ENCODE peak calls at places on chromosomes 5 and 9, in ten cellular contexts. One of them, this sample, is unnamed.

GRCh38 chr9:73402081-73403028 is 250.7 kb downstream of the ANXA1 start:
- DNase-seq in thyroid gland: no peak
- DNase-seq in AG04449: no peak
- DNase-seq in sigmoid colon: no peak
- DNase-seq in MCF 10A: peak
- DNase-seq in heart left ventricle: no peak
- DNase-seq in neural crest cell: no peak
- DNase-seq in GM12865: no peak
- DNase-seq in hepatocyte: no peak
- DNase-seq in foreskin keratinocyte: no peak
- DNase-seq in this sample: no peak

GRCh38 chr5:148615644-148616283 is 38.6 kb downstream of the HTR4 start:
- DNase-seq in neural crest cell: no peak
- DNase-seq in AG04449: no peak
- DNase-seq in MCF 10A: peak
- DNase-seq in foreskin keratinocyte: peak
- DNase-seq in hepatocyte: no peak
- DNase-seq in sigmoid colon: no peak
- DNase-seq in GM12865: no peak
- DNase-seq in heart left ventricle: no peak
- DNase-seq in thyroid gland: no peak
- DNase-seq in this sample: no peak

GRCh38 chr5:14447958-14448881 is 133.4 kb upstream of the OTULINL start:
- DNase-seq in foreskin keratinocyte: no peak
- DNase-seq in MCF 10A: no peak
- DNase-seq in thyroid gland: peak
- DNase-seq in heart left ventricle: peak
- DNase-seq in sigmoid colon: no peak
- DNase-seq in AG04449: no peak
- DNase-seq in hepatocyte: no peak
- DNase-seq in neural crest cell: no peak
- DNase-seq in GM12865: peak
- DNase-seq in this sample: peak

GRCh38 chr5:72248352-72249032 is 71.5 kb downstream of the MRPS27 start:
- DNase-seq in neural crest cell: no peak
- DNase-seq in AG04449: no peak
- DNase-seq in foreskin keratinocyte: peak
- DNase-seq in thyroid gland: peak
- DNase-seq in hepatocyte: peak
- DNase-seq in heart left ventricle: peak
- DNase-seq in sigmoid colon: peak
- DNase-seq in GM12865: no peak
- DNase-seq in MCF 10A: peak
- DNase-seq in this sample: peak

GRCh38 chr5:59799668-59800374 is 93.7 kb downstream of the PDE4D start:
- DNase-seq in neural crest cell: peak
- DNase-seq in AG04449: no peak
- DNase-seq in thyroid gland: no peak
- DNase-seq in GM12865: peak
- DNase-seq in heart left ventricle: peak
- DNase-seq in hepatocyte: peak
- DNase-seq in foreskin keratinocyte: peak
- DNase-seq in sigmoid colon: no peak
- DNase-seq in MCF 10A: peak
- DNase-seq in this sample: no peak

GRCh38 chr5:72760259-72760658 is 56.2 kb upstream of the TNPO1 start:
- DNase-seq in sigmoid colon: no peak
- DNase-seq in hepatocyte: no peak
- DNase-seq in neural crest cell: no peak
- DNase-seq in GM12865: no peak
- DNase-seq in MCF 10A: peak
- DNase-seq in foreskin keratinocyte: peak
- DNase-seq in thyroid gland: no peak
- DNase-seq in AG04449: no peak
- DNase-seq in heart left ventricle: no peak
- DNase-seq in this sample: no peak

GRCh38 chr5:72556351-72557146 is 49.3 kb upstream of the ZNF366 start:
- DNase-seq in sigmoid colon: peak
- DNase-seq in foreskin keratinocyte: peak
- DNase-seq in neural crest cell: peak
- DNase-seq in AG04449: no peak
- DNase-seq in MCF 10A: no peak
- DNase-seq in GM12865: peak
- DNase-seq in thyroid gland: peak
- DNase-seq in heart left ventricle: peak
- DNase-seq in hepatocyte: peak
- DNase-seq in this sample: peak

GRCh38 chr5:158838788-158839187 is 260.9 kb downstream of the EBF1 start:
- DNase-seq in hepatocyte: no peak
- DNase-seq in heart left ventricle: no peak
- DNase-seq in foreskin keratinocyte: no peak
- DNase-seq in thyroid gland: no peak
- DNase-seq in neural crest cell: no peak
- DNase-seq in AG04449: no peak
- DNase-seq in sigmoid colon: no peak
- DNase-seq in MCF 10A: no peak
- DNase-seq in GM12865: no peak
- DNase-seq in this sample: no peak

GRCh38 chr5:115549154-115549553 is 4.6 kb upstream of the FEM1C start:
- DNase-seq in MCF 10A: peak
- DNase-seq in thyroid gland: no peak
- DNase-seq in sigmoid colon: no peak
- DNase-seq in hepatocyte: peak
- DNase-seq in GM12865: peak
- DNase-seq in AG04449: no peak
- DNase-seq in neural crest cell: no peak
- DNase-seq in foreskin keratinocyte: no peak
- DNase-seq in heart left ventricle: no peak
- DNase-seq in this sample: no peak

GRCh38 chr5:139148306-139148705 is 49.9 kb downstream of the SIL1 start:
- DNase-seq in AG04449: no peak
- DNase-seq in hepatocyte: no peak
- DNase-seq in thyroid gland: peak
- DNase-seq in foreskin keratinocyte: peak
- DNase-seq in heart left ventricle: no peak
- DNase-seq in neural crest cell: no peak
- DNase-seq in GM12865: no peak
- DNase-seq in sigmoid colon: no peak
- DNase-seq in MCF 10A: peak
- DNase-seq in this sample: no peak

GRCh38 chr5:129771058-129771838 is 23.4 kb downstream of the MINAR2 start:
- DNase-seq in GM12865: peak
- DNase-seq in AG04449: peak
- DNase-seq in MCF 10A: peak
- DNase-seq in hepatocyte: peak
- DNase-seq in neural crest cell: peak
- DNase-seq in sigmoid colon: no peak
- DNase-seq in thyroid gland: peak
- DNase-seq in foreskin keratinocyte: peak
- DNase-seq in heart left ventricle: peak
- DNase-seq in this sample: peak

DNA sequence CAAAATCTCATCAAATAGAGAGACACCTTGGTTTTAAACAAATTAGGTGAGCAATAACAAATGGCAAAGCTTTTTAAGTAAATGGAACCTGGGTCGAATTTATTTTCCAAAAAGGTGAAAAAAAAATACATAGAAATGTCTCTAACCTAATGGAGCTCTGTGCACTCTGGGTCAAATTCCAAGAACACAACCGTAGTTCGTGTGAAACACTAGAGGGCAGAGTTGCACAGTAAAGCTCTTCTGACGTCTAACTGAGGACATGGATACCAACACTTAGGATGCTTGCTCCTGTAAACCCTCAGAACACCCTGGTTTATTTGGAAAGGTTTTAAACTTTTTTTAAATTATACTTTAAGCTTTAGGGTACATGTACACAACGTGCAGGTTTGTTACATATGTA is 18.9 kb downstream of the MARCHF11 start:
- DNase-seq in foreskin keratinocyte: peak
- DNase-seq in GM12865: peak
- DNase-seq in neural crest cell: peak
- DNase-seq in sigmoid colon: no peak
- DNase-seq in MCF 10A: peak
- DNase-seq in heart left ventricle: no peak
- DNase-seq in thyroid gland: no peak
- DNase-seq in AG04449: peak
- DNase-seq in hepatocyte: peak
- DNase-seq in this sample: peak
- TF ChIP-seq CTCF in foreskin keratinocyte: peak
- TF ChIP-seq CTCF in GM12865: peak
- TF ChIP-seq CTCF in neural crest cell: peak
- TF ChIP-seq CTCF in sigmoid colon: peak
- TF ChIP-seq CTCF in MCF 10A: peak
- TF ChIP-seq CTCF in heart left ventricle: peak
- TF ChIP-seq CTCF in thyroid gland: no peak
- TF ChIP-seq CTCF in AG04449: peak
- TF ChIP-seq CTCF in hepatocyte: peak
- TF ChIP-seq CTCF in this sample: peak

GRCh38 chr5:176319827-176320554 is 41.6 kb downstream of the KIAA1191 start:
- DNase-seq in hepatocyte: no peak
- DNase-seq in foreskin keratinocyte: no peak
- DNase-seq in heart left ventricle: no peak
- DNase-seq in AG04449: no peak
- DNase-seq in neural crest cell: no peak
- DNase-seq in sigmoid colon: no peak
- DNase-seq in thyroid gland: no peak
- DNase-seq in GM12865: peak
- DNase-seq in MCF 10A: peak
- DNase-seq in this sample: no peak
- TF ChIP-seq CTCF in hepatocyte: peak
- TF ChIP-seq CTCF in foreskin keratinocyte: peak
- TF ChIP-seq CTCF in heart left ventricle: peak
- TF ChIP-seq CTCF in AG04449: no peak
- TF ChIP-seq CTCF in neural crest cell: peak
- TF ChIP-seq CTCF in sigmoid colon: no peak
- TF ChIP-seq CTCF in thyroid gland: no peak
- TF ChIP-seq CTCF in GM12865: no peak
- TF ChIP-seq CTCF in MCF 10A: peak
- TF ChIP-seq CTCF in this sample: peak

DNA sequence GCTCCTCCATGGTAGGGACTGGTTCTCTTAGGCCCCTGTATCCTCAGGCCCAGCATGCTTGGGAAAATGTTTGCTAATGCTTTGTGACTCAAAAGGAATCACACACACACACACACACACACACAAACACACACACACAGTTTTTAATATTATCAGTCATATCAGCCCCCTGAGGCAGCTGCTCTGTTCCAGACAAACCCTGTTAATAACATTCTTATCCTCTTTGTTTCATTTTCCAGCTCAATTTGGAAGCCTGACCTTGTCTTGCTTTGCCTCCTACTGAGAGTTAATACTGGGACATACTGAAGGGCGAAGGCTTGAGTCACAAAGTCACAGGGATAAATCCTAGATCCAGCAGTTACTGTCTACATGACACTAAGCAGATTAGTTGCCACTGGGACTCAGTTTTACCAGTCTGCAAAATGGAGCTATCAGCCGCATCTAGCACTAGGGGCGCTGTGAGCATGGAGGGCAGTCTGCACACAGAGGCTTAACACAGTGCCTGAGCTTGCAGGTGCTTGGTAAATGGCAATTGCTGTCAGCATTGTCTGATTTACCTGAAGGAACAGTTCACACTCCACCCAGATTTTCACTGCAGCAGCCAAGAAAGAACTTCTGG is 37.1 kb upstream of the KCNMB1 start:
- DNase-seq in MCF 10A: no peak
- DNase-seq in thyroid gland: no peak
- DNase-seq in sigmoid colon: no peak
- DNase-seq in GM12865: peak
- DNase-seq in AG04449: no peak
- DNase-seq in foreskin keratinocyte: no peak
- DNase-seq in heart left ventricle: peak
- DNase-seq in hepatocyte: no peak
- DNase-seq in neural crest cell: no peak
- DNase-seq in this sample: no peak
- TF ChIP-seq CTCF in MCF 10A: no peak
- TF ChIP-seq CTCF in thyroid gland: no peak
- TF ChIP-seq CTCF in sigmoid colon: no peak
- TF ChIP-seq CTCF in GM12865: peak
- TF ChIP-seq CTCF in AG04449: no peak
- TF ChIP-seq CTCF in foreskin keratinocyte: peak
- TF ChIP-seq CTCF in heart left ventricle: no peak
- TF ChIP-seq CTCF in hepatocyte: no peak
- TF ChIP-seq CTCF in neural crest cell: peak
- TF ChIP-seq CTCF in this sample: no peak

GRCh38 chr5:21391506-21391905 is 1403.5 kb upstream of the CDH18 start:
- DNase-seq in neural crest cell: no peak
- DNase-seq in GM12865: no peak
- DNase-seq in foreskin keratinocyte: no peak
- DNase-seq in hepatocyte: peak
- DNase-seq in thyroid gland: no peak
- DNase-seq in sigmoid colon: no peak
- DNase-seq in heart left ventricle: no peak
- DNase-seq in AG04449: no peak
- DNase-seq in MCF 10A: peak
- DNase-seq in this sample: no peak
- TF ChIP-seq CTCF in neural crest cell: peak
- TF ChIP-seq CTCF in GM12865: no peak
- TF ChIP-seq CTCF in foreskin keratinocyte: no peak
- TF ChIP-seq CTCF in hepatocyte: peak
- TF ChIP-seq CTCF in thyroid gland: no peak
- TF ChIP-seq CTCF in sigmoid colon: no peak
- TF ChIP-seq CTCF in heart left ventricle: no peak
- TF ChIP-seq CTCF in AG04449: no peak
- TF ChIP-seq CTCF in MCF 10A: peak
- TF ChIP-seq CTCF in this sample: peak

GRCh38 chr9:87336914-87337333 is 160.7 kb upstream of the DAPK1 start:
- DNase-seq in neural crest cell: no peak
- DNase-seq in heart left ventricle: peak
- DNase-seq in MCF 10A: peak
- DNase-seq in foreskin keratinocyte: peak
- DNase-seq in sigmoid colon: no peak
- DNase-seq in hepatocyte: peak
- DNase-seq in AG04449: peak
- DNase-seq in GM12865: peak
- DNase-seq in thyroid gland: peak
- DNase-seq in this sample: peak
- TF ChIP-seq CTCF in neural crest cell: peak
- TF ChIP-seq CTCF in heart left ventricle: peak
- TF ChIP-seq CTCF in MCF 10A: peak
- TF ChIP-seq CTCF in foreskin keratinocyte: peak
- TF ChIP-seq CTCF in sigmoid colon: peak
- TF ChIP-seq CTCF in hepatocyte: peak
- TF ChIP-seq CTCF in AG04449: peak
- TF ChIP-seq CTCF in GM12865: peak
- TF ChIP-seq CTCF in thyroid gland: peak
- TF ChIP-seq CTCF in this sample: peak

GRCh38 chr9:93003552-93004407 is 54.7 kb upstream of the SUSD3 start:
- DNase-seq in sigmoid colon: no peak
- DNase-seq in hepatocyte: peak
- DNase-seq in AG04449: no peak
- DNase-seq in MCF 10A: peak
- DNase-seq in foreskin keratinocyte: peak
- DNase-seq in neural crest cell: peak
- DNase-seq in GM12865: peak
- DNase-seq in thyroid gland: peak
- DNase-seq in heart left ventricle: peak
- DNase-seq in this sample: no peak
- TF ChIP-seq CTCF in sigmoid colon: peak
- TF ChIP-seq CTCF in hepatocyte: peak
- TF ChIP-seq CTCF in AG04449: peak
- TF ChIP-seq CTCF in MCF 10A: peak
- TF ChIP-seq CTCF in foreskin keratinocyte: peak
- TF ChIP-seq CTCF in neural crest cell: peak
- TF ChIP-seq CTCF in GM12865: peak
- TF ChIP-seq CTCF in thyroid gland: peak
- TF ChIP-seq CTCF in heart left ventricle: peak
- TF ChIP-seq CTCF in this sample: peak

GRCh38 chr9:134690301-134690751 is 48.7 kb downstream of the COL5A1 start:
- DNase-seq in foreskin keratinocyte: no peak
- DNase-seq in hepatocyte: no peak
- DNase-seq in heart left ventricle: no peak
- DNase-seq in sigmoid colon: peak
- DNase-seq in AG04449: no peak
- DNase-seq in GM12865: no peak
- DNase-seq in thyroid gland: no peak
- DNase-seq in MCF 10A: no peak
- DNase-seq in neural crest cell: no peak
- DNase-seq in this sample: no peak
- TF ChIP-seq CTCF in foreskin keratinocyte: no peak
- TF ChIP-seq CTCF in hepatocyte: no peak
- TF ChIP-seq CTCF in heart left ventricle: no peak
- TF ChIP-seq CTCF in sigmoid colon: no peak
- TF ChIP-seq CTCF in AG04449: no peak
- TF ChIP-seq CTCF in GM12865: no peak
- TF ChIP-seq CTCF in thyroid gland: no peak
- TF ChIP-seq CTCF in MCF 10A: no peak
- TF ChIP-seq CTCF in neural crest cell: no peak
- TF ChIP-seq CTCF in this sample: no peak

This sample was measured in epithelial cell of proximal tubule.